ENCODE peak calls at places on chromosomes 4 and X, in six cellular contexts. N is non-pigmented ciliary epithelial cell, A is AG09309, Q is uterus, M is NCI-H1105, L is fibroblast of villous mesenchyme. Z is an unnamed sample.

GRCh38 chrX:107684956-107685385 is 56.7 kb downstream of the PRPS1 start:
- DNase-seq in N (no peak), A (no peak), Q (peak), M (no peak), L (peak), Z (peak)

GRCh38 chrX:41010188-41010846 is 74.9 kb upstream of the USP9X start:
- DNase-seq in N (no peak), A (peak), Q (peak), M (no peak), L (peak), Z (peak)

GRCh38 chr4:86791126-86791525 is 58.1 kb downstream of the SLC10A6 start:
- DNase-seq in N (no peak), A (no peak), Q (no peak), M (no peak), L (no peak), Z (no peak)

GRCh38 chrX:24563291-24564010 is 83.7 kb downstream of the PCYT1B start:
- DNase-seq in N (no peak), A (no peak), Q (no peak), M (no peak), L (no peak), Z (no peak)

GRCh38 chrX:133523526-133523925 is 108.2 kb upstream of the GPC4 start:
- DNase-seq in N (no peak), A (no peak), Q (no peak), M (no peak), L (no peak), Z (no peak)

GRCh38 chrX:5976332-5976731 is 252.3 kb downstream of the NLGN4X start:
- DNase-seq in N (no peak), A (no peak), Q (no peak), M (no peak), L (no peak), Z (no peak)

GRCh38 chrX:112341598-112341997 is 259.0 kb upstream of the TRPC5 start:
- DNase-seq in N (no peak), A (no peak), Q (no peak), M (no peak), L (no peak), Z (peak)

GRCh38 chr4:181756451-181756850 is 486.8 kb upstream of the TENM3 start:
- DNase-seq in N (no peak), A (no peak), Q (no peak), M (no peak), L (no peak), Z (no peak)

GRCh38 chr4:138659041-138659565 is 356.5 kb upstream of the NOCT start:
- DNase-seq in N (no peak), A (no peak), Q (no peak), M (no peak), L (no peak), Z (no peak)

GRCh38 chr4:8210631-8211030 is 11.5 kb downstream of the SH3TC1 start:
- DNase-seq in N (no peak), A (no peak), Q (no peak), M (no peak), L (no peak), Z (no peak)

GRCh38 chr4:159504634-159505033 is 401.8 kb downstream of the RAPGEF2 start:
- DNase-seq in N (no peak), A (no peak), Q (no peak), M (no peak), L (no peak), Z (no peak)

GRCh38 chr4:4417886-4418285 is 31.0 kb downstream of the NSG1 start:
- DNase-seq in N (no peak), A (no peak), Q (no peak), M (no peak), L (no peak), Z (no peak)

GRCh38 chrX:9534686-9535085 is 69.8 kb downstream of the TBL1X start:
- DNase-seq in N (no peak), A (peak), Q (peak), M (no peak), L (peak), Z (peak)

GRCh38 chr4:7108046-7108625 is 40.3 kb upstream of the GRPEL1 start:
- DNase-seq in N (no peak), A (no peak), Q (no peak), M (no peak), L (no peak), Z (no peak)

GRCh38 chr4:88054909-88055308 is 47.5 kb downstream of the PKD2 start:
- DNase-seq in N (peak), A (no peak), Q (no peak), M (no peak), L (peak), Z (peak)

GRCh38 chrX:74520291-74520690 is 94.1 kb downstream of the RLIM start:
- DNase-seq in N (no peak), A (no peak), Q (no peak), M (no peak), L (no peak), Z (no peak)

GRCh38 chr4:111770514-111770913 is 374.7 kb upstream of the FAM241A start:
- DNase-seq in N (no peak), A (no peak), Q (no peak), M (no peak), L (no peak), Z (no peak)

GRCh38 chr4:53314257-53314656 is 51.6 kb downstream of the SCFD2 start:
- DNase-seq in N (no peak), A (no peak), Q (no peak), M (no peak), L (no peak), Z (no peak)

GRCh38 chr4:14783011-14783877 is 219.0 kb upstream of the CPEB2 start:
- DNase-seq in N (peak), A (no peak), Q (no peak), M (no peak), L (no peak), Z (no peak)

GRCh38 chrX:143754183-143754582 is 33.6 kb upstream of the SPANXN2 start:
- DNase-seq in N (no peak), A (no peak), Q (no peak), M (no peak), L (no peak), Z (no peak)

GRCh38 chrX:54447461-54447860 is 7.3 kb downstream of the TSR2 start:
- DNase-seq in N (no peak), A (no peak), Q (no peak), M (no peak), L (no peak), Z (peak)

GRCh38 chrX:150690126-150690525 is 3.1 kb upstream of the MTMR1 start:
- DNase-seq in N (peak), A (peak), Q (no peak), M (no peak), L (peak), Z (peak)

GRCh38 chrX:44675364-44676024 is 132.8 kb upstream of the FUNDC1 start:
- DNase-seq in N (peak), A (peak), Q (peak), M (peak), L (peak), Z (peak)

GRCh38 chr4:3225946-3226345 is 23.0 kb upstream of the MSANTD1 start:
- DNase-seq in N (no peak), A (no peak), Q (no peak), M (no peak), L (peak), Z (no peak)

GRCh38 chrX:16852617-16853179 is 17.5 kb downstream of the RBBP7 start:
- DNase-seq in N (no peak), A (no peak), Q (no peak), M (no peak), L (no peak), Z (no peak)

GRCh38 chr4:185395255-185395955 is at the start of gene LRP2BP:
- DNase-seq in N (no peak), A (peak), Q (no peak), M (peak), L (peak), Z (peak)

GRCh38 chr4:101345271-101345595 is 2.1 kb downstream of the PPP3CA start:
- DNase-seq in N (no peak), A (no peak), Q (no peak), M (no peak), L (peak), Z (no peak)

GRCh38 chr4:46503739-46504138 is 113.8 kb upstream of the GABRA2 start:
- DNase-seq in N (no peak), A (no peak), Q (no peak), M (no peak), L (peak), Z (peak)

GRCh38 chr4:113869743-113870375 is 108.3 kb upstream of the CAMK2D start:
- DNase-seq in N (no peak), A (no peak), Q (no peak), M (no peak), L (no peak), Z (peak)

GRCh38 chr4:2511645-2512131 is 24.8 kb upstream of the FAM193A start:
- DNase-seq in N (no peak), A (no peak), Q (no peak), M (no peak), L (no peak), Z (no peak)

GRCh38 chr4:82372874-82373815 is 646 bp downstream of the HNRNPD start:
- DNase-seq in N (no peak), A (no peak), Q (peak), M (peak), L (peak), Z (peak)

GRCh38 chr4:31968842-31969241 is 1248.7 kb downstream of the PCDH7 start:
- DNase-seq in N (no peak), A (no peak), Q (no peak), M (no peak), L (no peak), Z (no peak)

GRCh38 chrX:47514553-47515235 is 31.7 kb upstream of the ZNF41 start:
- DNase-seq in N (no peak), A (no peak), Q (no peak), M (no peak), L (peak), Z (peak)

GRCh38 chrX:15505104-15505503 is 4.5 kb downstream of the BMX start:
- DNase-seq in N (no peak), A (no peak), Q (no peak), M (no peak), L (no peak), Z (no peak)

GRCh38 chrX:9662148-9662547 is 103.5 kb downstream of the GPR143 start:
- DNase-seq in N (no peak), A (peak), Q (no peak), M (no peak), L (peak), Z (peak)

GRCh38 chr4:24659241-24659961 is 75.0 kb upstream of the DHX15 start:
- DNase-seq in N (no peak), A (no peak), Q (no peak), M (no peak), L (no peak), Z (no peak)

GRCh38 chr4:10619220-10619619 is 65.3 kb downstream of the CLNK start:
- DNase-seq in N (no peak), A (no peak), Q (no peak), M (peak), L (no peak), Z (no peak)

GRCh38 chrX:54484666-54485065 is 11.4 kb downstream of the FGD1 start:
- DNase-seq in N (no peak), A (no peak), Q (no peak), M (no peak), L (no peak), Z (no peak)